ENCODE peak calls at places on chromosome 2, in seven cellular contexts. I, J, E, O, F, Q and X are unnamed samples.

GRCh38 chr2:205972113-205972512 is 113.9 kb downstream of the INO80D start:
- DNase-seq in I (no peak), J (no peak), E (peak), O (no peak), F (no peak), Q (no peak), X (no peak)

GRCh38 chr2:38074775-38075435 is 1.0 kb downstream of the CYP1B1 start:
- DNase-seq in I (no peak), J (peak), E (peak), O (no peak), F (no peak), Q (no peak), X (no peak)

GRCh38 chr2:12036640-12036983 is 290.2 kb downstream of the LPIN1 start:
- DNase-seq in I (no peak), J (peak), E (peak), O (no peak), F (no peak), Q (no peak), X (peak)

GRCh38 chr2:105324732-105325131 is 4.8 kb downstream of the TGFBRAP1 start:
- DNase-seq in I (peak), J (peak), E (no peak), O (no peak), F (no peak), Q (no peak), X (no peak)

GRCh38 chr2:152513681-152514080 is 178.7 kb downstream of the FMNL2 start:
- DNase-seq in I (peak), J (peak), E (peak), O (peak), F (no peak), Q (no peak), X (no peak)

GRCh38 chr2:46548521-46549144 is 69.3 kb downstream of the TMEM247 start:
- DNase-seq in I (no peak), J (no peak), E (no peak), O (no peak), F (no peak), Q (no peak), X (no peak)

GRCh38 chr2:65437392-65438135 is 5.2 kb upstream of the SPRED2 start:
- DNase-seq in I (no peak), J (no peak), E (no peak), O (no peak), F (no peak), Q (no peak), X (peak)

GRCh38 chr2:85143463-85144082 is 10.4 kb downstream of the TCF7L1 start:
- DNase-seq in I (no peak), J (no peak), E (no peak), O (no peak), F (no peak), Q (no peak), X (no peak)

GRCh38 chr2:189782221-189782671 is 1.9 kb downstream of the ORMDL1 start:
- DNase-seq in I (no peak), J (peak), E (peak), O (no peak), F (no peak), Q (no peak), X (no peak)

GRCh38 chr2:133812826-133813617 is 244.8 kb upstream of the NCKAP5 start:
- DNase-seq in I (peak), J (peak), E (peak), O (no peak), F (no peak), Q (no peak), X (no peak)

GRCh38 chr2:170816499-170817246 is at the start of gene GAD1:
- DNase-seq in I (peak), J (peak), E (peak), O (peak), F (no peak), Q (peak), X (peak)

GRCh38 chr2:189210250-189211075 is 30.9 kb upstream of the COL5A2 start:
- DNase-seq in I (peak), J (peak), E (peak), O (no peak), F (no peak), Q (no peak), X (no peak)

GRCh38 chr2:109372614-109373013 is 241.2 kb downstream of the SEPTIN10 start:
- DNase-seq in I (no peak), J (no peak), E (no peak), O (no peak), F (no peak), Q (no peak), X (no peak)

GRCh38 chr2:231590614-231591013 is 2.0 kb upstream of the TEX44 start:
- DNase-seq in I (no peak), J (no peak), E (peak), O (peak), F (no peak), Q (no peak), X (no peak)

GRCh38 chr2:101946372-101946771 is 45.4 kb upstream of the IL1R2 start:
- DNase-seq in I (no peak), J (no peak), E (no peak), O (no peak), F (no peak), Q (no peak), X (no peak)

GRCh38 chr2:65880451-65880850 is 448.1 kb upstream of the SPRED2 start:
- DNase-seq in I (no peak), J (peak), E (no peak), O (no peak), F (no peak), Q (no peak), X (no peak)

GRCh38 chr2:218711550-218711929 is 905 bp downstream of the TTLL4 start:
- DNase-seq in I (no peak), J (peak), E (no peak), O (no peak), F (no peak), Q (no peak), X (no peak)

GRCh38 chr2:2191110-2191707 is 139.9 kb downstream of the MYT1L start:
- DNase-seq in I (no peak), J (no peak), E (no peak), O (no peak), F (no peak), Q (no peak), X (peak)

GRCh38 chr2:238108423-238109201 is 8.5 kb downstream of the ESPNL start:
- DNase-seq in I (no peak), J (no peak), E (no peak), O (peak), F (no peak), Q (no peak), X (peak)

GRCh38 chr2:129318581-129319421 is 660.7 kb upstream of the RAB6C start:
- DNase-seq in I (no peak), J (peak), E (no peak), O (peak), F (no peak), Q (no peak), X (peak)

GRCh38 chr2:109555346-109555900 is 58.3 kb downstream of the SEPTIN10 start:
- DNase-seq in I (no peak), J (no peak), E (peak), O (no peak), F (no peak), Q (no peak), X (no peak)

GRCh38 chr2:199659207-199659606 is 191.8 kb downstream of the FTCDNL1 start:
- DNase-seq in I (peak), J (peak), E (no peak), O (no peak), F (no peak), Q (peak), X (peak)

GRCh38 chr2:67574230-67574629 is 177.1 kb downstream of the ETAA1 start:
- DNase-seq in I (peak), J (peak), E (peak), O (no peak), F (no peak), Q (no peak), X (no peak)

GRCh38 chr2:44079686-44080085 is 83.9 kb upstream of the LRPPRC start:
- DNase-seq in I (no peak), J (no peak), E (no peak), O (no peak), F (no peak), Q (no peak), X (no peak)

GRCh38 chr2:114022360-114023085 is 132.6 kb downstream of the ACTR3 start:
- DNase-seq in I (peak), J (peak), E (peak), O (no peak), F (no peak), Q (no peak), X (no peak)

GRCh38 chr2:54582987-54583386 is 126.9 kb downstream of the SPTBN1 start:
- DNase-seq in I (no peak), J (no peak), E (no peak), O (no peak), F (no peak), Q (no peak), X (no peak)

GRCh38 chr2:27717070-27717453 is 53.4 kb downstream of the SLC4A1AP start:
- DNase-seq in I (no peak), J (peak), E (peak), O (no peak), F (no peak), Q (no peak), X (no peak)